ENCODE peak calls at places on chromosomes 11 and 22, in ten cellular contexts. U, E, O, W, Q, Y, F, R, A and L are unnamed samples. For H3K36me3, the result is how much of the 10 kb centered on the place peaks cover.

GRCh38 chr11:111417766-111418435 is 38.8 kb upstream of the POU2AF1 start:
- DNase-seq in A (no peak), E (peak), Q (no peak), U (no peak), R (peak), O (peak), F (no peak), W (no peak), Y (peak), L (peak)

GRCh38 chr22:21967693-21968271 is 14.8 kb downstream of the TOP3B start:
- DNase-seq in E (no peak), Y (no peak), W (no peak), Q (no peak), A (no peak), U (no peak), O (no peak), F (no peak), R (no peak), L (no peak)

GRCh38 chr11:86888164-86888977 is 66.8 kb downstream of the FZD4 start:
- DNase-seq in F (no peak), W (no peak), A (no peak), O (no peak), Q (no peak), E (no peak), U (no peak), Y (peak), R (no peak), L (peak)

GRCh38 chr11:97739892-97740782 is 1280.6 kb upstream of the CNTN5 start:
- DNase-seq in Y (no peak), W (no peak), Q (no peak), A (no peak), U (no peak), O (no peak), R (no peak), F (no peak), E (no peak), L (no peak)

GRCh38 chr11:45262900-45263299 is 23.2 kb downstream of the SYT13 start:
- DNase-seq in O (no peak), F (no peak), R (no peak), U (no peak), E (no peak), W (no peak), Q (no peak), Y (peak), A (no peak), L (no peak)

GRCh38 chr11:104968365-104968855 is at the start of gene CASP4:
- DNase-seq in A (no peak), Q (peak), F (no peak), W (no peak), R (no peak), E (no peak), Y (no peak), U (no peak), O (peak), L (peak)

GRCh38 chr11:2101171-2101675 is 38.0 kb downstream of the IGF2 start:
- DNase-seq in U (peak), O (no peak), R (no peak), Q (no peak), Y (no peak), A (no peak), F (no peak), W (peak), E (no peak), L (no peak)

GRCh38 chr22:49107561-49107960 is 720.1 kb downstream of the BRD1 start:
- DNase-seq in F (no peak), U (peak), A (no peak), Y (no peak), W (peak), E (no peak), Q (no peak), O (no peak), R (no peak), L (no peak)

GRCh38 chr22:38413085-38414008 is 41.7 kb downstream of the KCNJ4 start:
- DNase-seq in F (peak), A (no peak), U (peak), R (peak), E (peak), Y (peak), Q (no peak), O (no peak), W (no peak), L (no peak)

GRCh38 chr11:118666331-118666730 is 13.1 kb downstream of the TREH start:
- DNase-seq in O (no peak), A (peak), Q (no peak), Y (no peak), F (no peak), W (peak), R (no peak), E (no peak), U (peak), L (no peak)

GRCh38 chr11:74592063-74592440 is 330 bp upstream of the POLD3 start:
- DNase-seq in R (no peak), A (no peak), F (no peak), O (no peak), W (peak), U (no peak), Q (no peak), E (no peak), Y (no peak), L (no peak)

GRCh38 chr11:12157241-12157661 is 46.9 kb downstream of the MICAL2 start:
- DNase-seq in O (no peak), W (no peak), Y (no peak), Q (no peak), E (no peak), A (no peak), F (no peak), U (no peak), R (no peak), L (peak)

GRCh38 chr11:68411501-68411991 is 49.0 kb upstream of the PPP6R3 start:
- DNase-seq in E (no peak), R (no peak), W (no peak), A (no peak), Q (no peak), Y (peak), F (no peak), O (no peak), U (peak), L (no peak)

GRCh38 chr22:41661088-41661487 is 27.6 kb downstream of the SNU13 start:
- DNase-seq in F (peak), W (no peak), A (no peak), Q (no peak), O (no peak), U (no peak), E (no peak), Y (no peak), R (no peak), L (no peak)

GRCh38 chr11:921921-922678 is 3.6 kb upstream of the AP2A2 start:
- DNase-seq in Y (peak), A (no peak), E (peak), R (no peak), U (no peak), Q (no peak), W (peak), O (no peak), F (no peak), L (no peak)

GRCh38 chr22:33380789-33381530 is 322.8 kb upstream of the SYN3 start:
- DNase-seq in E (no peak), A (no peak), W (no peak), U (no peak), F (no peak), Q (no peak), R (no peak), O (no peak), Y (peak), L (peak)

GRCh38 chr22:44085743-44086741 is 61.9 kb downstream of the PARVB start:
- DNase-seq in Y (peak), A (peak), E (peak), O (peak), R (peak), F (no peak), W (peak), Q (peak), U (peak), L (no peak)

GRCh38 chr11:44307340-44308099 is 2.4 kb downstream of the ALX4 start:
- DNase-seq in Q (no peak), W (peak), Y (no peak), F (no peak), E (peak), R (no peak), U (no peak), A (no peak), O (no peak), L (no peak)

GRCh38 chr11:86174101-86175046 is 70.2 kb upstream of the EED start:
- DNase-seq in R (peak), A (no peak), O (peak), Y (peak), E (peak), U (no peak), Q (no peak), W (no peak), F (peak), L (peak)

GRCh38 chr22:31211862-31212730 is at the start of gene LIMK2:
- DNase-seq in W (peak), O (peak), Y (peak), E (peak), R (peak), F (peak), U (peak), A (peak), Q (peak), L (peak)

GRCh38 chr22:17319541-17319940 is 49.7 kb upstream of the CECR2 start:
- DNase-seq in R (no peak), O (no peak), Y (peak), W (no peak), E (no peak), F (no peak), A (no peak), U (no peak), Q (no peak), L (no peak)

GRCh38 chr11:131392528-131393255 is 22.3 kb downstream of the NTM start:
- DNase-seq in F (no peak), Y (peak), W (peak), R (no peak), U (no peak), Q (no peak), A (peak), O (no peak), E (peak), L (no peak)

GRCh38 chr22:20055144-20055543 is 24.9 kb upstream of the DGCR8 start:
- DNase-seq in F (no peak), W (no peak), A (no peak), Q (no peak), Y (no peak), E (no peak), U (no peak), R (no peak), O (no peak), L (no peak)

GRCh38 chr11:119085523-119085878 is 820 bp downstream of the HMBS start:
- DNase-seq in U (no peak), Y (no peak), O (no peak), A (no peak), R (no peak), F (no peak), W (no peak), Q (no peak), E (no peak), L (no peak)

GRCh38 chr11:43492701-43493100 is 134.0 kb downstream of the TTC17 start:
- DNase-seq in U (no peak), Y (no peak), Q (no peak), E (no peak), R (no peak), O (no peak), A (no peak), F (no peak), W (no peak), L (no peak)

GRCh38 chr11:34654491-34655334 is 33.8 kb downstream of the EHF start:
- DNase-seq in O (peak), U (peak), A (peak), W (no peak), Y (no peak), R (peak), Q (peak), E (peak), F (peak), L (peak)

GRCh38 chr11:77101043-77101537 is 1.6 kb upstream of the OMP start:
- DNase-seq in O (no peak), U (peak), Y (peak), A (peak), R (no peak), F (no peak), W (peak), Q (no peak), E (peak), L (no peak)

GRCh38 chr11:31240340-31240904 is 129.1 kb downstream of the DCDC1 start:
- DNase-seq in A (peak), R (no peak), F (no peak), Q (peak), Y (peak), U (no peak), O (peak), W (peak), E (peak), L (no peak)

GRCh38 chr11:128497057-128497957 is 90.1 kb downstream of the ETS1 start:
- DNase-seq in E (peak), O (peak), Q (peak), U (no peak), F (no peak), W (no peak), A (no peak), Y (peak), R (no peak), L (peak)

GRCh38 chr11:89491141-89491690 is at the start of gene NOX4:
- DNase-seq in F (peak), U (peak), W (peak), Y (no peak), R (peak), E (peak), A (peak), Q (no peak), O (peak), L (no peak)

GRCh38 chr11:36073411-36074203 is 129.7 kb downstream of the LDLRAD3 start:
- DNase-seq in W (no peak), A (no peak), Y (peak), Q (no peak), O (no peak), U (no peak), F (no peak), R (peak), E (no peak), L (no peak)

GRCh38 chr11:7637447-7638157 is 35.7 kb downstream of the CYB5R2 start:
- DNase-seq in O (peak), R (no peak), F (peak), E (no peak), U (no peak), W (no peak), Q (no peak), A (no peak), Y (no peak), L (peak)

GRCh38 chr11:45924927-45925326 is 2.5 kb downstream of the LARGE2 start:
- DNase-seq in Y (no peak), R (no peak), U (no peak), A (no peak), O (no peak), W (peak), Q (no peak), F (peak), E (peak), L (no peak)

GRCh38 chr11:102592634-102593581 is 32.2 kb downstream of the MMP20 start:
- DNase-seq in U (no peak), E (no peak), R (no peak), A (peak), W (peak), Q (peak), Y (peak), F (no peak), O (no peak), L (no peak)

GRCh38 chr11:94593030-94593429 is 25.9 kb downstream of the PIWIL4 start:
- DNase-seq in A (no peak), Y (no peak), E (no peak), Q (no peak), U (no peak), F (no peak), R (no peak), W (no peak), O (no peak), L (no peak)

GRCh38 chr11:70351646-70352045 is 46.7 kb upstream of the CTTN start:
- DNase-seq in Y (no peak), A (no peak), Q (no peak), R (no peak), E (no peak), F (no peak), O (no peak), W (no peak), U (no peak), L (no peak)

GRCh38 chr11:70348608-70349007 is 49.7 kb upstream of the CTTN start:
- DNase-seq in O (no peak), Q (no peak), E (no peak), Y (no peak), A (no peak), W (no peak), R (no peak), U (no peak), F (no peak), L (no peak)

GRCh38 chr11:70352601-70353000 is 45.7 kb upstream of the CTTN start:
- DNase-seq in Y (no peak), O (no peak), Q (no peak), F (no peak), W (no peak), R (no peak), A (no peak), E (no peak), U (no peak), L (no peak)

GRCh38 chr11:70352074-70352473 is 46.3 kb upstream of the CTTN start:
- DNase-seq in O (no peak), Q (no peak), R (no peak), W (no peak), A (no peak), E (no peak), U (no peak), F (no peak), Y (no peak), L (no peak)

DNA sequence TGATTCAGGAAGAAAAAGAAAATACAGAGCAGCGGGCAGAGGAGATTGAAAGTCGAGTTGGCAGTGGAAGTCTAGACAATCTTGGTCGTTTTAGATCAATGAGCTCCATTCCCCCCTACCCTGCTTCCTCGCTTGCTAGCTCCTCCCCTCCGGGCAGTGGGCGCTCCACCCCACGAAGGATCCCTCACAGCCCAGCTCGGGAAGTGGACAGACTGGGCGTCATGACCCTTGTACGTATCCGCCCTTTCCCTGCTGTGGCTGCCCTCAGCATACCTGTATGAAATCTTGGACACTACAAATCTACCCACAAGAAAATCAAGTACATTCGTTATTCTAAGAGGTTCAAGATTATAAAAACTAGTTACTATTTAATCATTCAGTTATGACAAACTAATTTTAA is 50.1 kb upstream of the CTTN start:
- DNase-seq in E (no peak), O (no peak), U (no peak), Q (no peak), W (no peak), Y (no peak), A (no peak), F (no peak), R (no peak), L (no peak)
- H3K36me3 ChIP-seq in E (half or more), O (under half), U (half or more), Q (under half), W (under half), Y (under half), A (under half), F (half or more), R (half or more), L (under half)

DNA sequence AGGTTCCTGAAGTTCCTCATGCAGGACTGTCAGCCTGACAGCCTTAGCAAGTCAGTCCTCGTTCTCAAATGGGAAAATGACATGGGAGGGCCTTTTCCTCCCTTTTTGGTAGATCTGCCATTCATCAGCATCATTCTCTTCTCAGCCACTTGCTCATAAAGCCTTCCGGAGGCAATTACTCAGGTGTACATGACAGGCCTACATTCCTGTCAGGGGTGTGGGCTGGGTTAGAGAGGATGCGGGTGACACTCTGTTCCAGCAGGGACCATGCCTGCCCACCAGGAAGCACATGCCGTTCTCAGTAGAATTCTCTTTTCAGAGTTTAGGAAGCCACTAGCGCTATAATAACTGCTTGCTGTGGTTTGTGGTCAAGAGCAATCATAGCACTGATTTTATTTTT is 24.2 kb upstream of the ANKK1 start:
- DNase-seq in U (no peak), E (no peak), O (no peak), F (no peak), W (no peak), Q (no peak), R (no peak), A (no peak), Y (no peak), L (no peak)
- H3K36me3 ChIP-seq in U (half or more), E (under half), O (under half), F (half or more), W (under half), Q (under half), R (half or more), A (under half), Y (under half), L (under half)

GRCh38 chr11:65870706-65871681 is 1.6 kb downstream of the EFEMP2 start:
- DNase-seq in F (peak), U (no peak), W (peak), O (no peak), A (no peak), R (peak), Q (no peak), Y (no peak), E (no peak), L (no peak)
- H3K36me3 ChIP-seq in F (under half), U (under half), W (under half), O (under half), A (under half), R (under half), Q (under half), Y (under half), E (under half), L (under half)

GRCh38 chr22:29519996-29520395 is 33.6 kb downstream of the THOC5 start:
- DNase-seq in F (no peak), W (no peak), A (no peak), R (no peak), Y (no peak), U (no peak), O (no peak), Q (no peak), E (no peak), L (no peak)
- H3K36me3 ChIP-seq in F (half or more), W (half or more), A (half or more), R (half or more), Y (half or more), U (half or more), O (half or more), Q (half or more), E (half or more), L (under half)

GRCh38 chr22:39962071-39962470 is 1.9 kb downstream of the TMA7B start:
- DNase-seq in Y (no peak), Q (no peak), A (no peak), E (no peak), W (no peak), F (no peak), R (no peak), O (no peak), U (no peak), L (no peak)
- H3K36me3 ChIP-seq in Y (under half), Q (under half), A (under half), E (under half), W (under half), F (under half), R (under half), O (under half), U (under half), L (under half)

GRCh38 chr11:61446211-61446651 is 16.3 kb downstream of the SDHAF2 start:
- DNase-seq in Y (peak), R (peak), A (peak), O (peak), E (peak), Q (peak), F (peak), U (peak), W (peak), L (peak)

GRCh38 chr11:61445535-61445934 is 15.6 kb downstream of the SDHAF2 start:
- DNase-seq in E (no peak), Y (no peak), F (no peak), W (no peak), O (no peak), Q (no peak), R (no peak), A (no peak), U (no peak), L (no peak)

GRCh38 chr11:61452825-61453224 is 22.9 kb downstream of the SDHAF2 start:
- DNase-seq in E (no peak), Y (no peak), U (no peak), W (no peak), A (no peak), F (no peak), Q (no peak), R (no peak), O (no peak), L (no peak)

GRCh38 chr11:61448552-61448927 is 18.6 kb downstream of the SDHAF2 start:
- DNase-seq in A (no peak), U (no peak), Y (no peak), E (no peak), F (no peak), W (no peak), O (no peak), Q (no peak), R (no peak), L (no peak)

GRCh38 chr11:61447601-61448551 is 18.0 kb downstream of the SDHAF2 start:
- DNase-seq in R (no peak), Q (no peak), F (no peak), E (no peak), A (no peak), U (no peak), W (no peak), O (no peak), Y (no peak), L (no peak)
- H3K36me3 ChIP-seq in R (half or more), Q (under half), F (under half), E (half or more), A (under half), U (half or more), W (under half), O (under half), Y (under half), L (under half)